ENCODE peak calls at places on chromosome 5, in nine cellular contexts. D, T, L, X, K, O, W, M and J are unnamed samples.

GRCh38 chr5:150386024-150386855 is 26.5 kb downstream of the CD74 start:
- DNase-seq in M (no peak), K (peak), W (no peak), T (no peak), O (no peak), D (no peak), L (no peak), X (no peak), J (no peak)

GRCh38 chr5:111512026-111512405 is 319 bp downstream of the STARD4 start:
- DNase-seq in K (peak), M (peak), O (peak), W (no peak), X (peak), L (no peak), D (no peak), T (no peak), J (no peak)

GRCh38 chr5:96476654-96477053 is 43.6 kb upstream of the PCSK1 start:
- DNase-seq in T (no peak), D (no peak), L (no peak), K (peak), O (peak), W (no peak), X (no peak), M (no peak), J (no peak)

GRCh38 chr5:113293613-113294340 is 141.0 kb downstream of the TSSK1B start:
- DNase-seq in X (peak), D (no peak), T (no peak), K (peak), L (no peak), M (peak), W (no peak), O (peak), J (no peak)

GRCh38 chr5:32312194-32312681 is 501 bp downstream of the MTMR12 start:
- DNase-seq in O (peak), L (peak), X (peak), M (peak), W (peak), T (peak), K (peak), D (peak), J (peak)

GRCh38 chr5:56688402-56688801 is 126.9 kb upstream of the MAP3K1 start:
- DNase-seq in T (no peak), L (no peak), W (no peak), O (peak), K (no peak), D (no peak), X (no peak), M (no peak), J (no peak)

GRCh38 chr5:132462856-132463745 is 27.5 kb downstream of the IRF1 start:
- DNase-seq in M (no peak), K (no peak), X (no peak), D (no peak), L (peak), T (no peak), O (no peak), W (no peak), J (no peak)

GRCh38 chr5:141494761-141495455 is 6.0 kb downstream of the PCDHGC5 start:
- DNase-seq in L (no peak), D (no peak), K (peak), X (peak), W (no peak), M (no peak), O (peak), T (no peak), J (no peak)

GRCh38 chr5:132218321-132218720 is 9.3 kb downstream of the P4HA2 start:
- DNase-seq in M (no peak), K (no peak), X (no peak), T (no peak), D (no peak), L (no peak), O (no peak), W (no peak), J (no peak)

GRCh38 chr5:167970002-167970401 is 321.4 kb upstream of the WWC1 start:
- DNase-seq in D (no peak), M (no peak), O (peak), L (no peak), K (no peak), X (peak), W (no peak), T (no peak), J (no peak)

GRCh38 chr5:168603776-168604175 is 24.6 kb upstream of the PANK3 start:
- DNase-seq in T (no peak), X (no peak), O (no peak), L (no peak), K (no peak), W (no peak), M (no peak), D (no peak), J (no peak)

GRCh38 chr5:42680035-42680434 is 76.6 kb upstream of the CCDC152 start:
- DNase-seq in D (no peak), W (no peak), L (no peak), X (no peak), T (no peak), O (no peak), K (no peak), M (no peak), J (no peak)

GRCh38 chr5:31824886-31825774 is 186.2 kb downstream of the PDZD2 start:
- DNase-seq in X (peak), K (peak), O (peak), T (no peak), W (peak), L (peak), M (peak), D (peak), J (peak)

GRCh38 chr5:30997681-30998080 is 195.8 kb upstream of the CDH6 start:
- DNase-seq in T (no peak), D (no peak), X (no peak), M (no peak), L (no peak), K (no peak), O (no peak), W (no peak), J (no peak)

GRCh38 chr5:39521945-39522590 is 97.3 kb upstream of the DAB2 start:
- DNase-seq in D (no peak), W (no peak), X (no peak), L (no peak), K (no peak), O (no peak), M (no peak), T (no peak), J (no peak)

GRCh38 chr5:149172261-149172660 is 31.0 kb downstream of the ABLIM3 start:
- DNase-seq in K (peak), M (no peak), L (no peak), W (no peak), X (peak), T (no peak), O (peak), D (no peak), J (no peak)

GRCh38 chr5:149172709-149173505 is 31.6 kb downstream of the ABLIM3 start:
- DNase-seq in L (no peak), D (no peak), M (no peak), O (no peak), K (no peak), X (no peak), T (no peak), W (no peak), J (no peak)

GRCh38 chr5:149175346-149176113 is 34.2 kb downstream of the ABLIM3 start:
- DNase-seq in L (peak), X (no peak), W (no peak), O (no peak), M (peak), T (peak), D (peak), K (no peak), J (no peak)

GRCh38 chr5:149177339-149177843 is 36.1 kb downstream of the ABLIM3 start:
- DNase-seq in X (no peak), D (no peak), K (peak), O (no peak), W (no peak), L (no peak), T (no peak), M (no peak), J (no peak)

DNA sequence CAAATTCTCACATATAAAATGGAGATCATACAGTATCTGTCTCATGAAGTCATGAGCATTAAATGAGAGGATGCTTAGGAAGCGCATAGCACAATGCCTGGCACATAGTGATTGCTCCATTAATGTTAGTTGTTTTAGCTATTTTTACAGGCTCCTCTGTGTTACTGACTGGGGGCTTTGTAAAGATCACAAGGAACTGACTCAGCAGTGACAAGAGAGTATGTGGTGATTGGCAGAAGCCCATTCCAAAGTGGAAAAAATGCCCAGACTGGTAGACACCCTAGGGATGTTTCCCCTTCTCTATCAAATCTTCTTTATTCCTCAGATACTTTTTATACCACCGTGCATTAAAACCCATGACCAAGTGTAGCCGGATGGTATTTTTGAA is 33.5 kb downstream of the ABLIM3 start:
- DNase-seq in O (no peak), K (no peak), T (no peak), M (no peak), L (no peak), X (no peak), W (no peak), D (no peak), J (no peak)
- H3K4me3 ChIP-seq in O (no peak), K (no peak), T (no peak), M (no peak), L (no peak), X (no peak), W (no peak), D (no peak), J (no peak)

DNA sequence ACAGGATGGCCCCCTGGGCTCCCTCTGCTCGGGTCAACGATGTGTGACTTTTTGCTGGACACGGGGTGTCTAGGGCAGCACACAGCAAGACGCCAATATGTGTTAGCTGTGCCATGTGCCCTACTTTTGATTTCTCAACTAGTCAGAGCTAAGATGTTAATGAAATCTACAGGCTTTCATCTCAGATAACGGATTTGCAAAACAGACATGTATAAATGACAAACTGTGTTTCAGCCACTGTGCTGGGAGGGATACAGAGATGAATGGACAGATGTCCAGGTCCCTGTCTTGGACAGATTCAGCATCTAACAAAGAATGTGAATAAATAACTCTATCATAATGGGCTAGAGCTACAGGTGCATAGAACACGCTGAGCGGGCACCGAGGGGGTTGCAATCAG is 160.2 kb upstream of the LHFPL2 start:
- DNase-seq in T (no peak), O (no peak), M (no peak), W (no peak), K (no peak), X (no peak), D (no peak), L (no peak), J (no peak)
- H3K4me3 ChIP-seq in T (no peak), O (no peak), M (no peak), W (no peak), K (no peak), X (no peak), D (no peak), L (no peak), J (no peak)

DNA sequence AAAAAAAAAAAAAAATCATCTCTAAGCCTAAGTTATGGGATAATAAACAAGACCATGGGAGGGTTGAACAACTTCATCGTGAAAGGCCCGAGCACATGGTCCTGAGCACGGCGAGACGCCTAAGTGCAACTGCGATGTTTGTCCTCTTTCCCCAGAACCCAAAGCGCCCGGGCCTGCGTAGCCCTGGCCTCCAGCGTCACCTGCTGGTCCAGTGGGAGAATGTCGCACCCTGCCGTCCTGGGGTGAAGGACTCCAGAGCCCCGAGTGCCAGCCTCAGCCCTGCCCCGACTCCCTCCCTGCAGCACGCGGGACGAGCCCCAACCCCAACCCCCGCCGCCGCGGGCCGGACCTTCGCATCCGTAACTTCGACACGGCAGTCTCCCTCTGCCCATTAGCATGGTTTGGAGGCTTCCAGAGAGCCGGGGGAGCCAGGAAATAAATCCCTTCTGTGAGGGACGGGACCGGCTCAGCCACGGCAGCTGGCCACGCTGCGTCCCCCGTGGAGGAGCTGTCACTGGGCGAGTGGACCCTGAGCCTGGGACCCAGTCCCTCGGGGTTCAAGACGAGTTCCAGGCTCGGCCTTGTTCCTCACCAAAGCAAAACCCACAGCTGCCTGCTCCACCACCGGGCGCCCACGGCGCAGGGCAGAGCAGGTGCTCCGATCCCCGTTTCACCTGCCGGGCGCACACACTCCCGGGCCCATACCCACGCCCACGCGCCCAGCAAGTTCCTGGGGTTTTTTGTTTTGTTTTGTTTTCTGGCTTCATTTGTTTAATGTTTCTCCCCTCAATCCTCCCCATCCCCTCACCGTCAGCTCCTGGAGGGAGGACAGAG is 132.5 kb upstream of the HAND1 start:
- DNase-seq in M (peak), W (peak), D (peak), X (peak), K (peak), O (peak), L (peak), T (peak), J (peak)
- H3K4me3 ChIP-seq in M (peak), W (peak), D (peak), X (peak), K (peak), O (peak), L (no peak), T (peak), J (peak)

GRCh38 chr5:135038829-135039525 is 4.9 kb upstream of the PITX1 start:
- DNase-seq in W (no peak), D (no peak), X (no peak), K (peak), T (peak), O (no peak), L (no peak), M (no peak), J (no peak)
- H3K4me3 ChIP-seq in W (no peak), D (peak), X (no peak), K (peak), T (no peak), O (no peak), L (no peak), M (peak), J (no peak)

DNA sequence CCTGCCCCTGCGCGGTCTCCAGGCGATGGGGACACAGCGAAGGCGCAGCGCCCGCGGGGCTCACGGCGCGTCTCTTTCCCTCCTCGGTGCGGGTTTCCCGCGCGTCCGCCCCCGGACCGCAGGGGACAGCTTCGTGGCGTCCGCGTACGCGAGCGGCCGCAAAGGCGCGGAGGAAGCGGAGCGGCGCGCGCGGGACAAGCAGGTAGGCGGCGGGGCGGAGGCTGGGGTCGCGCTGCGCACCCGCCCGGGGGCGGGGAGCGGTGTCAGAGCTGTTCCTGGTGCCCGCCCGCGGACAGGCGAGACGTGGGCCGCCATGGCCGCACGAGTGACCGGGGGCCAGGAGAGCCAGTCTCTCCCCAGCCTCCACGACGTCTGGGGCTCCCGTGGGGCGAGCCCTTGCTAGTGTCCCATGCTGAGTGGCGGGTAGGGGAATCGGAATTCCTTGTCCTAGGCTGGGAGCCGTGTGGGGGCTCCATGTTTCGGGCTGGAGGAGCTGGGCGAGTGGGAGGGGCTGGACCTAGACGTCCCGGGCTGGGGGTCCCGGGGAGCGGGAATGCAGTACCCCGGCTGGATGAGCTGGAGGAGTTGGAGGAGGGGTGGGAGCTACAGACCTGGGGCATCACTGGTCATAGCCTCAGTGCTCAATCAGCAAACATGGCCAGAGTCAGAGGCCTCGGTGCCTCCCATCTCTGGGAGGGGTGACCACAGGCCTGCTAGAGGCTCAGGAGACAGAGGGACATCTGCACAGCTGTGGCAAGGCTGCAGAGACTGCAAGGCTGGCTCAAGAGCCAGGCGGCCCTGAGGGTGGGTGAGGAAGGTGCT is 968 bp downstream of the NKD2 start:
- DNase-seq in M (peak), X (no peak), L (no peak), T (peak), O (no peak), K (peak), W (no peak), D (peak), J (peak)
- H3K4me3 ChIP-seq in M (peak), X (no peak), L (no peak), T (peak), O (no peak), K (no peak), W (no peak), D (peak), J (peak)

GRCh38 chr5:177980776-177981175 is 15.3 kb downstream of the PROP1 start:
- DNase-seq in W (no peak), D (no peak), O (peak), T (no peak), K (no peak), L (no peak), M (peak), X (no peak), J (no peak)
- H3K4me3 ChIP-seq in W (no peak), D (no peak), O (no peak), T (no peak), K (no peak), L (no peak), M (no peak), X (no peak), J (no peak)

DNA sequence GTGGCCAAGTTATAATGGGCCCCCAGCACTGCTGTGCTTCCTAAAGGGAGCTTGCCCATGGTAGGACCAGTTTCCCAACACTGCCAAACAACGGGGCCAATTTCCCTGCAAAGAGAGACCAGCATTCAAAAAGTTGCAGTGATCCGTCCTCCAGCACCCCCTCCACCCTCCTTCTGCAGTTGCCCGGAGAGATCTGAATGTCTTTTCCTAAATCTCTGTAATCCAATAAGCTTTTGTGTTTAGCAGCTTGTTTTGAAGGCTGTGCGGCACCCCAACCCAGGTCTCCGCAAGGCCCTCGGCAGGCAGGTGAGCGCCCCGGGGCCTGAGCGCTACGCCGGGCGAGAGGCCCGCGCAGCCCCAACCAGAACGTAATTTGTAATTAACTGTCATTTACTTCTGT is 366.8 kb upstream of the IRX2 start:
- DNase-seq in W (no peak), K (no peak), T (no peak), M (no peak), D (no peak), L (no peak), X (no peak), O (no peak), J (no peak)
- H3K4me3 ChIP-seq in W (no peak), K (no peak), T (no peak), M (no peak), D (no peak), L (no peak), X (no peak), O (no peak), J (no peak)

DNA sequence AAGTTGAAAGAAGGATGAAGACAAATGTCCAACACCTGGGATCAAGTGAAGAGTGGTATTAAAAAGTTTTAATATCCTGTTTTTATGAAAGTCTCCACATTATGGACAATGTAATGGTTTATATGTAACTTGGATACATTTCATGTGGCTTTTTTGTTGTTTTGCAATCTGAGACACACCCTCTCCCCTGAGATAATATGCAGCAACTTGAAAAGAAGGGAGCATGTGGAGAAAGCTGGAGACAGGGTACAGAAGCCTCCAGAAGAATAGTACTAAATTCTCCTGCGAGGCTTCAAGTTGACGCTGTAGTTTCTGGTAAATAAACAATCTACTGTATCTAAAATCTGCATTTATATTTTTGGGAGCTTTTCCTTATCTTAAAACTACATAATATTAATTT is 47.1 kb downstream of the VCAN start:
- DNase-seq in D (no peak), K (no peak), O (no peak), M (no peak), T (no peak), X (no peak), W (no peak), L (no peak), J (no peak)
- H3K4me3 ChIP-seq in D (no peak), K (no peak), O (no peak), M (no peak), T (no peak), X (no peak), W (no peak), L (no peak), J (no peak)